ENCODE peak calls at places on chromosomes 11 and 22, in five cellular contexts. One of them, this sample, is unnamed.

GRCh38 chr22:27377501-27377900 is 424.1 kb downstream of the MN1 start:
- DNase-seq in ovary: no peak
- DNase-seq in stomach: peak
- DNase-seq in sigmoid colon: no peak
- DNase-seq in SK-N-SH: no peak
- DNase-seq in this sample: no peak

GRCh38 chr22:45006101-45006872 is 3.5 kb downstream of the PHF21B start:
- DNase-seq in ovary: peak
- DNase-seq in stomach: no peak
- DNase-seq in sigmoid colon: no peak
- DNase-seq in SK-N-SH: no peak
- DNase-seq in this sample: no peak

GRCh38 chr22:44423556-44423955 is 74.5 kb downstream of the RTL6 start:
- DNase-seq in ovary: no peak
- DNase-seq in stomach: no peak
- DNase-seq in sigmoid colon: peak
- DNase-seq in SK-N-SH: peak
- DNase-seq in this sample: no peak

GRCh38 chr11:1953489-1954284 is 6.6 kb downstream of the MRPL23 start:
- DNase-seq in ovary: peak
- DNase-seq in stomach: no peak
- DNase-seq in sigmoid colon: peak
- DNase-seq in SK-N-SH: no peak
- DNase-seq in this sample: no peak

GRCh38 chr11:44904261-44905080 is 46.2 kb downstream of the TP53I11 start:
- DNase-seq in ovary: no peak
- DNase-seq in stomach: no peak
- DNase-seq in sigmoid colon: no peak
- DNase-seq in SK-N-SH: no peak
- DNase-seq in this sample: no peak

GRCh38 chr11:124402326-124402922 is 3.6 kb upstream of the OR8B3 start:
- DNase-seq in ovary: no peak
- DNase-seq in stomach: peak
- DNase-seq in sigmoid colon: no peak
- DNase-seq in SK-N-SH: peak
- DNase-seq in this sample: no peak

GRCh38 chr11:71580057-71581003 is 2.3 kb downstream of the KRTAP5-11 start:
- DNase-seq in ovary: peak
- DNase-seq in stomach: peak
- DNase-seq in sigmoid colon: peak
- DNase-seq in SK-N-SH: peak
- DNase-seq in this sample: no peak

GRCh38 chr11:73995247-73995646 is 12.6 kb upstream of the UCP2 start:
- DNase-seq in ovary: no peak
- DNase-seq in stomach: no peak
- DNase-seq in sigmoid colon: no peak
- DNase-seq in SK-N-SH: no peak
- DNase-seq in this sample: no peak

GRCh38 chr11:69841859-69842698 is 22.9 kb upstream of the FGF3 start:
- DNase-seq in ovary: no peak
- DNase-seq in stomach: no peak
- DNase-seq in sigmoid colon: no peak
- DNase-seq in SK-N-SH: no peak
- DNase-seq in this sample: no peak

GRCh38 chr11:131169057-131169456 is 201.4 kb upstream of the NTM start:
- DNase-seq in ovary: no peak
- DNase-seq in stomach: no peak
- DNase-seq in sigmoid colon: no peak
- DNase-seq in SK-N-SH: no peak
- DNase-seq in this sample: no peak

GRCh38 chr11:34302046-34302921 is 55.5 kb downstream of the ABTB2 start:
- DNase-seq in ovary: no peak
- DNase-seq in stomach: no peak
- DNase-seq in sigmoid colon: no peak
- DNase-seq in SK-N-SH: no peak
- DNase-seq in this sample: peak

GRCh38 chr22:22075382-22076163 is 93.0 kb upstream of the TOP3B start:
- DNase-seq in ovary: no peak
- DNase-seq in stomach: no peak
- DNase-seq in sigmoid colon: no peak
- DNase-seq in SK-N-SH: no peak
- DNase-seq in this sample: no peak

GRCh38 chr11:76648061-76648460 is 22.5 kb downstream of the LRRC32 start:
- DNase-seq in ovary: no peak
- DNase-seq in stomach: no peak
- DNase-seq in sigmoid colon: no peak
- DNase-seq in SK-N-SH: no peak
- DNase-seq in this sample: no peak

GRCh38 chr11:117313103-117313502 is 3.0 kb downstream of the BACE1 start:
- DNase-seq in ovary: no peak
- DNase-seq in stomach: no peak
- DNase-seq in sigmoid colon: no peak
- DNase-seq in SK-N-SH: no peak
- DNase-seq in this sample: no peak

GRCh38 chr11:77602385-77603105 is 12.8 kb downstream of the AQP11 start:
- DNase-seq in ovary: no peak
- DNase-seq in stomach: no peak
- DNase-seq in sigmoid colon: no peak
- DNase-seq in SK-N-SH: no peak
- DNase-seq in this sample: no peak

GRCh38 chr22:29190915-29191314 is 14.8 kb upstream of the EMID1 start:
- DNase-seq in ovary: no peak
- DNase-seq in stomach: no peak
- DNase-seq in sigmoid colon: peak
- DNase-seq in SK-N-SH: no peak
- DNase-seq in this sample: no peak

GRCh38 chr22:32325811-32326237 is 31.8 kb upstream of the RFPL3 start:
- DNase-seq in ovary: no peak
- DNase-seq in stomach: peak
- DNase-seq in sigmoid colon: no peak
- DNase-seq in SK-N-SH: no peak
- DNase-seq in this sample: no peak

GRCh38 chr11:65588199-65589054 is 7.2 kb downstream of the KCNK7 start:
- DNase-seq in ovary: peak
- DNase-seq in stomach: peak
- DNase-seq in sigmoid colon: peak
- DNase-seq in SK-N-SH: peak
- DNase-seq in this sample: peak

GRCh38 chr22:25564979-25565677 is 653 bp downstream of the GRK3 start:
- DNase-seq in ovary: peak
- DNase-seq in stomach: no peak
- DNase-seq in sigmoid colon: peak
- DNase-seq in SK-N-SH: peak
- DNase-seq in this sample: no peak

GRCh38 chr11:455566-456147 is 5.6 kb downstream of the PTDSS2 start:
- DNase-seq in ovary: no peak
- DNase-seq in stomach: no peak
- DNase-seq in sigmoid colon: no peak
- DNase-seq in SK-N-SH: no peak
- DNase-seq in this sample: no peak

GRCh38 chr22:44665115-44665514 is 36.9 kb upstream of the PRR5 start:
- DNase-seq in ovary: no peak
- DNase-seq in stomach: no peak
- DNase-seq in sigmoid colon: peak
- DNase-seq in SK-N-SH: peak
- DNase-seq in this sample: no peak

GRCh38 chr22:24950272-24950902 is 2.1 kb upstream of the KIAA1671 start:
- DNase-seq in ovary: no peak
- DNase-seq in stomach: no peak
- DNase-seq in sigmoid colon: no peak
- DNase-seq in SK-N-SH: peak
- DNase-seq in this sample: no peak

GRCh38 chr11:70233034-70233433 is 29.9 kb downstream of the FADD start:
- DNase-seq in ovary: no peak
- DNase-seq in stomach: no peak
- DNase-seq in sigmoid colon: no peak
- DNase-seq in SK-N-SH: no peak
- DNase-seq in this sample: no peak

GRCh38 chr11:2709429-2709828 is 9.6 kb upstream of the KCNQ1OT1 start:
- DNase-seq in ovary: peak
- DNase-seq in stomach: no peak
- DNase-seq in sigmoid colon: peak
- DNase-seq in SK-N-SH: no peak
- DNase-seq in this sample: no peak

GRCh38 chr11:118883368-118884071 is at the start of gene CXCR5:
- DNase-seq in ovary: no peak
- DNase-seq in stomach: no peak
- DNase-seq in sigmoid colon: no peak
- DNase-seq in SK-N-SH: no peak
- DNase-seq in this sample: no peak

GRCh38 chr22:44765571-44766285 is 13.4 kb downstream of the ARHGAP8 start:
- DNase-seq in ovary: no peak
- DNase-seq in stomach: peak
- DNase-seq in sigmoid colon: no peak
- DNase-seq in SK-N-SH: no peak
- DNase-seq in this sample: no peak

DNA sequence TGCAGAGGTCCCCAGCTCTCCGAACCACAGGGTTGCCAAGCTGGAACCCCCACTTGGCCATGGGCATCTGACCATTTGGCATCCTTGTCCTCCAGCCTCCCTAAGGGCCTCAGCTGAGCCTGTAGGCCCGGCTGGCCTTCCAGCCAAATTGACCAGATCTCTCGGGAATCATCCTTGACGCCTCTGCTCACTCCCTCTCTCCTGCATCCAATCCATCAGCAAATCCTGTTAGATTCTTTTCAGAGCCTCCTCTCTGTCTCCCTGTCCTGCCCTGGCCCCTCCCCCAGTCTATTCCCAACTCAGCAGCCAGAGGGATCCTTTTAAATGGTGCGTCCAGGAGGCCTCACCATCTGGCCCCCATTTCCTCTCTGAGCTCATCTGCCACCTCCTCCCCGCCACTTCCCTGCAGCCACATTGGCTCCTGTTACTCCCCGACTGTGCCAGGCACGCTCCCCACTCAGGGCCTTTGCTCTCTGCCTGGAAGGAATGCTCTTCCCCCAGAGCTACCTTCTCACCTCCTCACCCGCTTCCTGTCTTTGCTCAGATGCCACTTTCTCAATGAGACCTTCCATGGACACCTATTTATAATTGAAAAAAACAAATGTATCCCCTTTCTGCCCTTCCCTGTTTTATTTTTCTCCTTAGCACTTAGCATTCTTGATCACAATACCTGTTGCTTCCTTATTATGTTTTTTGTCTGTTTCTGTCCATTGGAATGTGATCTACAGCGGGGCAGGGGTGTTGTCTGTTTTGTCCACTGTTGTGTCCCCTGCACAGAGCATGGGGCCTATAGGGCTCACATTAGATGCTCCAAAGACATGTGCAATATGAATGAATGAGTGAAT is 78.1 kb downstream of the NFAM1 start:
- DNase-seq in ovary: no peak
- DNase-seq in stomach: no peak
- DNase-seq in sigmoid colon: no peak
- DNase-seq in SK-N-SH: peak
- DNase-seq in this sample: no peak
- TF ChIP-seq EP300 in ovary: no peak
- TF ChIP-seq EP300 in stomach: no peak
- TF ChIP-seq EP300 in sigmoid colon: no peak
- TF ChIP-seq EP300 in SK-N-SH: no peak
- TF ChIP-seq EP300 in this sample: no peak

GRCh38 chr22:37545703-37546435 is 14.4 kb upstream of the CDC42EP1 start:
- DNase-seq in ovary: peak
- DNase-seq in stomach: peak
- DNase-seq in sigmoid colon: peak
- DNase-seq in SK-N-SH: no peak
- DNase-seq in this sample: no peak
- TF ChIP-seq EP300 in ovary: no peak
- TF ChIP-seq EP300 in stomach: no peak
- TF ChIP-seq EP300 in sigmoid colon: no peak
- TF ChIP-seq EP300 in SK-N-SH: no peak
- TF ChIP-seq EP300 in this sample: no peak

DNA sequence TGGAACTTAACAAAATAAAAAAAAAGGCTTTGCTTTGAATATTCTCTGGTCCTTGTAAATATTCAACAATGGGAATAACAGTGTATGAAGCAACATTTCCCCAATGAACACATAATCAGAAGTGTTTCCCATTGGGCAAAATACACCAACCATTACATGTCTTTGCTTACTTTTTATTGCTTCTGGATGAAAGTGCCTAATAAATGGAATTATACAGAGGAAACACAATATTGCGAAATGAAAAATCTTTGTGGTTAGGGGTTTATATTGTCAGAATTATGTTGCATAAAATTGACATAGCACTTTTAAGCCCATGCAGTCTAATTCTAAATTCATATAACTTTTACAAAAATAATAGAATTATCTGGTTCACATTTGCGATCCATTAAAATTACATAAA is 386.4 kb downstream of the DCDC1 start:
- DNase-seq in ovary: no peak
- DNase-seq in stomach: no peak
- DNase-seq in sigmoid colon: no peak
- DNase-seq in SK-N-SH: no peak
- DNase-seq in this sample: no peak
- TF ChIP-seq EP300 in ovary: no peak
- TF ChIP-seq EP300 in stomach: no peak
- TF ChIP-seq EP300 in sigmoid colon: no peak
- TF ChIP-seq EP300 in SK-N-SH: no peak
- TF ChIP-seq EP300 in this sample: no peak

DNA sequence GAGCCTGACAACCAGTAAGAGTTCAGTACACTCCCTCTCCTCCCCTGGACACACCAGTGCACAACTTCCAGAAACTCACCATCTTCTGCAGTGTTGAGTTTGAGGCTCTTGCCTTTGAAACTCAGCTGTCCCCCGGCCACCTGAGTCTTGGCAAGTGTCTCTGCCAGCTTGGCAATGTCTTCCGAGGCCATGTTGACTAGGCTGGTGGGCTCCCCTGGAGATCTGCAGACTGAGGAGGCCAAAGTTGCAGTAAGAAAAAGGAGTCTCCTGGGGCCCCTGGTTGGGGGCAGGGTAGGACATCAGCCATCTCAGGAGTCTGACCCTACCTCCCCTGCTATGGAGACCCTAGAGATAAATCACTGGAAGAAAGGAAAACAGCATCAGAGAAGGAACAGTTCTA is 5.1 kb downstream of the RANGAP1 start:
- DNase-seq in ovary: no peak
- DNase-seq in stomach: no peak
- DNase-seq in sigmoid colon: no peak
- DNase-seq in SK-N-SH: no peak
- DNase-seq in this sample: no peak
- TF ChIP-seq EP300 in ovary: no peak
- TF ChIP-seq EP300 in stomach: no peak
- TF ChIP-seq EP300 in sigmoid colon: no peak
- TF ChIP-seq EP300 in SK-N-SH: no peak
- TF ChIP-seq EP300 in this sample: no peak